ENCODE peak calls at places on chromosomes 13 and 19, in four cellular contexts. One of them, this sample, is unnamed.

GRCh38 chr19:5623397-5624153 is 692 bp downstream of the SAFB start:
- DNase-seq in amygdala: no peak
- DNase-seq in dorsolateral prefrontal cortex: no peak
- DNase-seq in fibroblast of pulmonary artery: no peak
- DNase-seq in this sample: no peak

GRCh38 chr19:7908078-7908699 is 4.5 kb downstream of the MAP2K7 start:
- DNase-seq in amygdala: no peak
- DNase-seq in dorsolateral prefrontal cortex: no peak
- DNase-seq in fibroblast of pulmonary artery: no peak
- DNase-seq in this sample: no peak

GRCh38 chr19:37074819-37075362 is 3.3 kb upstream of the ZNF420 start:
- DNase-seq in amygdala: no peak
- DNase-seq in dorsolateral prefrontal cortex: no peak
- DNase-seq in fibroblast of pulmonary artery: no peak
- DNase-seq in this sample: no peak

GRCh38 chr19:19464339-19465098 is 50.8 kb downstream of the TSSK6 start:
- DNase-seq in amygdala: no peak
- DNase-seq in dorsolateral prefrontal cortex: no peak
- DNase-seq in fibroblast of pulmonary artery: peak; percentile 80
- DNase-seq in this sample: no peak

GRCh38 chr13:110559429-110559943 is 2.0 kb downstream of the RAB20 start:
- DNase-seq in amygdala: no peak
- DNase-seq in dorsolateral prefrontal cortex: no peak
- DNase-seq in fibroblast of pulmonary artery: peak; percentile 32
- DNase-seq in this sample: peak; percentile 29

GRCh38 chr13:75052616-75053015 is 429.4 kb downstream of the TBC1D4 start:
- DNase-seq in amygdala: no peak
- DNase-seq in dorsolateral prefrontal cortex: no peak
- DNase-seq in fibroblast of pulmonary artery: no peak
- DNase-seq in this sample: no peak

GRCh38 chr19:17205237-17206140 is 9.7 kb upstream of the USE1 start:
- DNase-seq in amygdala: no peak
- DNase-seq in dorsolateral prefrontal cortex: peak; percentile 67
- DNase-seq in fibroblast of pulmonary artery: peak; percentile 75
- DNase-seq in this sample: peak; percentile 39

GRCh38 chr19:49894879-49895565 is 1.7 kb downstream of the IL4I1 start:
- DNase-seq in amygdala: no peak
- DNase-seq in dorsolateral prefrontal cortex: no peak
- DNase-seq in fibroblast of pulmonary artery: no peak
- DNase-seq in this sample: no peak

GRCh38 chr13:50678464-50679162 is 164.9 kb downstream of the DLEU7 start:
- DNase-seq in amygdala: no peak
- DNase-seq in dorsolateral prefrontal cortex: no peak
- DNase-seq in fibroblast of pulmonary artery: peak; percentile 55
- DNase-seq in this sample: no peak

GRCh38 chr19:1841209-1841924 is 6.9 kb downstream of the REXO1 start:
- DNase-seq in amygdala: no peak
- DNase-seq in dorsolateral prefrontal cortex: no peak
- DNase-seq in fibroblast of pulmonary artery: no peak
- DNase-seq in this sample: no peak

GRCh38 chr19:57830071-57830602 is at the start of gene ZNF587B:
- DNase-seq in amygdala: peak; percentile 12
- DNase-seq in dorsolateral prefrontal cortex: peak; percentile 83
- DNase-seq in fibroblast of pulmonary artery: peak; percentile 89
- DNase-seq in this sample: peak; percentile 64

GRCh38 chr13:110404321-110404720 is 97.2 kb downstream of the COL4A2 start:
- DNase-seq in amygdala: no peak
- DNase-seq in dorsolateral prefrontal cortex: no peak
- DNase-seq in fibroblast of pulmonary artery: no peak
- DNase-seq in this sample: no peak

GRCh38 chr19:3644351-3645066 is 17.9 kb upstream of the CACTIN start:
- DNase-seq in amygdala: peak; percentile 68
- DNase-seq in dorsolateral prefrontal cortex: peak; percentile 94
- DNase-seq in fibroblast of pulmonary artery: peak; percentile 31
- DNase-seq in this sample: peak; percentile 94